ENCODE peak calls at places on chromosomes 6 and 20, in ten cellular contexts. One of them, this sample, is unnamed. For H3K4me1, the result is how much of the 10 kb centered on the place peaks cover.

GRCh38 chr6:52570291-52570700 is 6.6 kb downstream of the TRAM2 start:
- DNase-seq in Panc1: no peak
- DNase-seq in K562: no peak
- DNase-seq in spleen: no peak
- DNase-seq in vagina: no peak
- DNase-seq in HepG2: no peak
- DNase-seq in stomach: no peak
- DNase-seq in endothelial cell of umbilical vein: peak
- DNase-seq in breast epithelium: no peak
- DNase-seq in transverse colon: peak
- DNase-seq in this sample: no peak

GRCh38 chr20:40326794-40327193 is 362.2 kb downstream of the MAFB start:
- DNase-seq in vagina: no peak
- DNase-seq in stomach: no peak
- DNase-seq in breast epithelium: no peak
- DNase-seq in Panc1: no peak
- DNase-seq in spleen: no peak
- DNase-seq in endothelial cell of umbilical vein: no peak
- DNase-seq in HepG2: no peak
- DNase-seq in K562: no peak
- DNase-seq in transverse colon: no peak
- DNase-seq in this sample: no peak

GRCh38 chr6:78552435-78552834 is 314.9 kb upstream of the IRAK1BP1 start:
- DNase-seq in transverse colon: no peak
- DNase-seq in endothelial cell of umbilical vein: no peak
- DNase-seq in breast epithelium: no peak
- DNase-seq in K562: no peak
- DNase-seq in HepG2: no peak
- DNase-seq in spleen: no peak
- DNase-seq in vagina: no peak
- DNase-seq in stomach: no peak
- DNase-seq in Panc1: no peak
- DNase-seq in this sample: no peak

GRCh38 chr6:33217681-33218080 is 9.4 kb downstream of the RING1 start:
- DNase-seq in stomach: no peak
- DNase-seq in transverse colon: no peak
- DNase-seq in spleen: no peak
- DNase-seq in breast epithelium: no peak
- DNase-seq in K562: peak
- DNase-seq in vagina: no peak
- DNase-seq in Panc1: no peak
- DNase-seq in endothelial cell of umbilical vein: no peak
- DNase-seq in HepG2: no peak
- DNase-seq in this sample: no peak

GRCh38 chr6:73006161-73006560 is 219.1 kb downstream of the KHDC1L start:
- DNase-seq in Panc1: no peak
- DNase-seq in K562: no peak
- DNase-seq in transverse colon: no peak
- DNase-seq in breast epithelium: no peak
- DNase-seq in vagina: no peak
- DNase-seq in HepG2: no peak
- DNase-seq in stomach: no peak
- DNase-seq in endothelial cell of umbilical vein: no peak
- DNase-seq in spleen: no peak
- DNase-seq in this sample: no peak

GRCh38 chr20:48615871-48616270 is 211.9 kb downstream of the PREX1 start:
- DNase-seq in Panc1: no peak
- DNase-seq in stomach: no peak
- DNase-seq in transverse colon: no peak
- DNase-seq in breast epithelium: peak
- DNase-seq in K562: no peak
- DNase-seq in spleen: peak
- DNase-seq in endothelial cell of umbilical vein: no peak
- DNase-seq in HepG2: no peak
- DNase-seq in vagina: no peak
- DNase-seq in this sample: no peak

GRCh38 chr6:101830501-101831031 is 437.1 kb downstream of the GRIK2 start:
- DNase-seq in breast epithelium: no peak
- DNase-seq in transverse colon: no peak
- DNase-seq in endothelial cell of umbilical vein: no peak
- DNase-seq in K562: no peak
- DNase-seq in stomach: no peak
- DNase-seq in HepG2: no peak
- DNase-seq in spleen: no peak
- DNase-seq in Panc1: no peak
- DNase-seq in vagina: no peak
- DNase-seq in this sample: no peak

GRCh38 chr6:6556162-6556737 is 32.3 kb upstream of the LY86 start:
- DNase-seq in HepG2: no peak
- DNase-seq in endothelial cell of umbilical vein: no peak
- DNase-seq in spleen: no peak
- DNase-seq in K562: no peak
- DNase-seq in Panc1: no peak
- DNase-seq in stomach: no peak
- DNase-seq in transverse colon: no peak
- DNase-seq in vagina: no peak
- DNase-seq in breast epithelium: no peak
- DNase-seq in this sample: no peak

GRCh38 chr6:87274660-87275273 is 47.6 kb upstream of the SMIM8 start:
- DNase-seq in breast epithelium: no peak
- DNase-seq in transverse colon: no peak
- DNase-seq in vagina: no peak
- DNase-seq in endothelial cell of umbilical vein: no peak
- DNase-seq in Panc1: no peak
- DNase-seq in spleen: no peak
- DNase-seq in HepG2: no peak
- DNase-seq in K562: no peak
- DNase-seq in stomach: no peak
- DNase-seq in this sample: no peak

GRCh38 chr6:132764370-132764769 is 6.7 kb upstream of the VNN2 start:
- DNase-seq in HepG2: no peak
- DNase-seq in breast epithelium: no peak
- DNase-seq in endothelial cell of umbilical vein: peak
- DNase-seq in Panc1: no peak
- DNase-seq in stomach: peak
- DNase-seq in vagina: no peak
- DNase-seq in transverse colon: no peak
- DNase-seq in K562: no peak
- DNase-seq in spleen: no peak
- DNase-seq in this sample: no peak

GRCh38 chr6:138287144-138287955 is 69.1 kb upstream of the PBOV1 start:
- DNase-seq in transverse colon: peak
- DNase-seq in K562: peak
- DNase-seq in vagina: no peak
- DNase-seq in endothelial cell of umbilical vein: peak
- DNase-seq in stomach: peak
- DNase-seq in Panc1: peak
- DNase-seq in spleen: peak
- DNase-seq in breast epithelium: peak
- DNase-seq in HepG2: peak
- DNase-seq in this sample: no peak

GRCh38 chr6:16759181-16759645 is 2.0 kb downstream of the ATXN1 start:
- DNase-seq in endothelial cell of umbilical vein: no peak
- DNase-seq in vagina: no peak
- DNase-seq in spleen: no peak
- DNase-seq in K562: no peak
- DNase-seq in Panc1: no peak
- DNase-seq in stomach: no peak
- DNase-seq in HepG2: no peak
- DNase-seq in breast epithelium: no peak
- DNase-seq in transverse colon: no peak
- DNase-seq in this sample: no peak

GRCh38 chr6:16761469-16762264 is 407 bp upstream of the ATXN1 start:
- DNase-seq in stomach: peak
- DNase-seq in endothelial cell of umbilical vein: peak
- DNase-seq in breast epithelium: peak
- DNase-seq in spleen: peak
- DNase-seq in HepG2: peak
- DNase-seq in Panc1: no peak
- DNase-seq in transverse colon: peak
- DNase-seq in vagina: no peak
- DNase-seq in K562: peak
- DNase-seq in this sample: peak

GRCh38 chr6:16758163-16758975 is 2.9 kb downstream of the ATXN1 start:
- DNase-seq in vagina: no peak
- DNase-seq in HepG2: peak
- DNase-seq in stomach: no peak
- DNase-seq in Panc1: no peak
- DNase-seq in breast epithelium: no peak
- DNase-seq in K562: peak
- DNase-seq in transverse colon: no peak
- DNase-seq in spleen: no peak
- DNase-seq in endothelial cell of umbilical vein: no peak
- DNase-seq in this sample: no peak

GRCh38 chr6:16760536-16761468 is at the start of gene ATXN1:
- DNase-seq in breast epithelium: peak
- DNase-seq in HepG2: peak
- DNase-seq in spleen: peak
- DNase-seq in stomach: peak
- DNase-seq in vagina: no peak
- DNase-seq in transverse colon: peak
- DNase-seq in K562: peak
- DNase-seq in endothelial cell of umbilical vein: peak
- DNase-seq in Panc1: no peak
- DNase-seq in this sample: peak

GRCh38 chr6:16759646-16760535 is 1.4 kb downstream of the ATXN1 start:
- DNase-seq in Panc1: no peak
- DNase-seq in spleen: peak
- DNase-seq in vagina: no peak
- DNase-seq in HepG2: peak
- DNase-seq in transverse colon: peak
- DNase-seq in endothelial cell of umbilical vein: peak
- DNase-seq in K562: peak
- DNase-seq in stomach: peak
- DNase-seq in breast epithelium: peak
- DNase-seq in this sample: peak
- TF ChIP-seq POLR2AphosphoS5 in Panc1: peak
- TF ChIP-seq POLR2AphosphoS5 in spleen: peak
- TF ChIP-seq POLR2AphosphoS5 in vagina: no peak
- TF ChIP-seq POLR2AphosphoS5 in HepG2: peak
- TF ChIP-seq POLR2AphosphoS5 in transverse colon: peak
- TF ChIP-seq POLR2AphosphoS5 in endothelial cell of umbilical vein: peak
- TF ChIP-seq POLR2AphosphoS5 in K562: no peak
- TF ChIP-seq POLR2AphosphoS5 in stomach: peak
- TF ChIP-seq POLR2AphosphoS5 in breast epithelium: peak
- TF ChIP-seq POLR2AphosphoS5 in this sample: peak

GRCh38 chr6:41683460-41684310 is 45.4 kb downstream of the MDFI start:
- DNase-seq in K562: peak
- DNase-seq in vagina: no peak
- DNase-seq in transverse colon: peak
- DNase-seq in stomach: peak
- DNase-seq in Panc1: peak
- DNase-seq in HepG2: peak
- DNase-seq in spleen: peak
- DNase-seq in endothelial cell of umbilical vein: peak
- DNase-seq in breast epithelium: peak
- DNase-seq in this sample: peak
- H3K4me3 ChIP-seq in K562: no peak
- H3K4me3 ChIP-seq in vagina: peak
- H3K4me3 ChIP-seq in transverse colon: peak
- H3K4me3 ChIP-seq in stomach: peak
- H3K4me3 ChIP-seq in Panc1: no peak
- H3K4me3 ChIP-seq in HepG2: peak
- H3K4me3 ChIP-seq in spleen: peak
- H3K4me3 ChIP-seq in endothelial cell of umbilical vein: peak
- H3K4me3 ChIP-seq in breast epithelium: peak
- H3K4me3 ChIP-seq in this sample: peak

GRCh38 chr20:53736122-53736756 is 142.6 kb upstream of the ZNF217 start:
- DNase-seq in spleen: no peak
- DNase-seq in HepG2: peak
- DNase-seq in transverse colon: no peak
- DNase-seq in stomach: no peak
- DNase-seq in K562: no peak
- DNase-seq in vagina: no peak
- DNase-seq in Panc1: no peak
- DNase-seq in endothelial cell of umbilical vein: no peak
- DNase-seq in breast epithelium: no peak
- DNase-seq in this sample: no peak

GRCh38 chr20:53737404-53738038 is 143.9 kb upstream of the ZNF217 start:
- DNase-seq in Panc1: no peak
- DNase-seq in HepG2: no peak
- DNase-seq in breast epithelium: no peak
- DNase-seq in spleen: no peak
- DNase-seq in vagina: no peak
- DNase-seq in transverse colon: no peak
- DNase-seq in endothelial cell of umbilical vein: peak
- DNase-seq in stomach: no peak
- DNase-seq in K562: peak
- DNase-seq in this sample: no peak

GRCh38 chr20:53736757-53737403 is 143.2 kb upstream of the ZNF217 start:
- DNase-seq in breast epithelium: no peak
- DNase-seq in HepG2: no peak
- DNase-seq in vagina: no peak
- DNase-seq in K562: no peak
- DNase-seq in stomach: no peak
- DNase-seq in spleen: no peak
- DNase-seq in transverse colon: no peak
- DNase-seq in Panc1: peak
- DNase-seq in endothelial cell of umbilical vein: peak
- DNase-seq in this sample: no peak

GRCh38 chr20:53734006-53734688 is 140.5 kb upstream of the ZNF217 start:
- DNase-seq in vagina: no peak
- DNase-seq in transverse colon: no peak
- DNase-seq in HepG2: no peak
- DNase-seq in endothelial cell of umbilical vein: no peak
- DNase-seq in spleen: no peak
- DNase-seq in K562: no peak
- DNase-seq in breast epithelium: no peak
- DNase-seq in stomach: no peak
- DNase-seq in Panc1: no peak
- DNase-seq in this sample: no peak

DNA sequence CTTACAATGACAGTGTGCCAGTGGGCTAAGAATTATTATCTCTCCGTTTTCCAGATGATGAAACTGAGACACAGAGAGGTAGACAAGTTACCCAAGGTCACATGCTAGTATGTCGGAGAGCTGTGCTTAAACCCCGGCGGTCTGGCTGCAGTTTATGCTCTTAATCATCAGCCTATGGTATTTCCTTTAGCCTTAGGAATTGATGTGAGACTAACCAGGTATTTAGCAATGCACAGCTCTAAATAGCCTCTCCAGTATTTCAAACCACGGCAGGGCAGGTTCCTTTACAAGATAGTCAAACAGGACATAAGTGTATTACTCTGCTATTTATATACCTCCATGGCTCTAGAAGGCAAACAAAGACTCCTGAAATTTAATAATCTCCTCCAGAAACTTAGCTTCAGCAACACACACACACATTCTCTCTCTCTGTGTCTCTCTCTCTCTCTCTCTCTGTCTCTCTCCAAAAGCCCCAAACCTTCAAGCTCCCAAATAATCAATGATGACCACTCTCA is 142.0 kb upstream of the ZNF217 start:
- DNase-seq in HepG2: no peak
- DNase-seq in endothelial cell of umbilical vein: peak
- DNase-seq in breast epithelium: no peak
- DNase-seq in stomach: no peak
- DNase-seq in transverse colon: no peak
- DNase-seq in Panc1: peak
- DNase-seq in spleen: no peak
- DNase-seq in vagina: no peak
- DNase-seq in K562: no peak
- DNase-seq in this sample: no peak
- H3K4me1 ChIP-seq in HepG2: half or more
- H3K4me1 ChIP-seq in endothelial cell of umbilical vein: under half
- H3K4me1 ChIP-seq in breast epithelium: under half
- H3K4me1 ChIP-seq in stomach: under half
- H3K4me1 ChIP-seq in transverse colon: under half
- H3K4me1 ChIP-seq in Panc1: half or more
- H3K4me1 ChIP-seq in spleen: half or more
- H3K4me1 ChIP-seq in vagina: under half
- H3K4me1 ChIP-seq in K562: under half
- H3K4me1 ChIP-seq in this sample: under half

GRCh38 chr6:31355540-31355988 is 1.4 kb downstream of the HLA-B start:
- DNase-seq in spleen: no peak
- DNase-seq in transverse colon: no peak
- DNase-seq in Panc1: no peak
- DNase-seq in HepG2: no peak
- DNase-seq in K562: no peak
- DNase-seq in breast epithelium: no peak
- DNase-seq in vagina: no peak
- DNase-seq in endothelial cell of umbilical vein: no peak
- DNase-seq in stomach: no peak
- DNase-seq in this sample: no peak
- TF ChIP-seq POLR2AphosphoS5 in spleen: no peak
- TF ChIP-seq POLR2AphosphoS5 in transverse colon: no peak
- TF ChIP-seq POLR2AphosphoS5 in Panc1: no peak
- TF ChIP-seq POLR2AphosphoS5 in HepG2: no peak
- TF ChIP-seq POLR2AphosphoS5 in K562: no peak
- TF ChIP-seq POLR2AphosphoS5 in breast epithelium: no peak
- TF ChIP-seq POLR2AphosphoS5 in vagina: no peak
- TF ChIP-seq POLR2AphosphoS5 in endothelial cell of umbilical vein: no peak
- TF ChIP-seq POLR2AphosphoS5 in stomach: no peak
- TF ChIP-seq POLR2AphosphoS5 in this sample: no peak